ENCODE peak calls at places on chromosomes 4 and X, in ten cellular contexts. E is pancreas; W is A549; M is suprapubic skin; K is activated CD8-positive, alpha-beta T cell treated with anti-CD3 and anti-CD28 coated beads for 36 hours; P is lower lobe of right lung; I is progenitor cell of endocrine pancreas; J is CD8-positive, alpha-beta T cell; D is fibroblast of lung; Z is OCI-LY7. R is an unnamed sample.

GRCh38 chr4:23458061-23458460 is 431.8 kb downstream of the PPARGC1A start:
- DNase-seq in J (no peak), P (no peak), E (no peak), K (no peak), W (no peak), Z (peak), M (no peak), D (no peak), I (no peak), R (no peak)

GRCh38 chr4:168162604-168163003 is 70.3 kb downstream of the ANXA10 start:
- DNase-seq in I (no peak), M (no peak), Z (no peak), K (no peak), J (no peak), E (no peak), W (no peak), D (peak), P (no peak), R (no peak)

GRCh38 chr4:181225616-181226261 is 1017.5 kb upstream of the TENM3 start:
- DNase-seq in E (no peak), W (no peak), I (no peak), D (no peak), K (no peak), P (no peak), Z (no peak), J (no peak), M (no peak), R (no peak)

GRCh38 chrX:123468481-123468880 is 264.4 kb downstream of the THOC2 start:
- DNase-seq in Z (no peak), D (no peak), M (no peak), E (no peak), I (no peak), P (no peak), W (no peak), K (no peak), J (no peak), R (no peak)

GRCh38 chr4:153222162-153222789 is 18.0 kb downstream of the TRIM2 start:
- DNase-seq in W (no peak), I (no peak), D (peak), Z (no peak), E (no peak), M (peak), J (peak), K (peak), P (no peak), R (peak)

GRCh38 chrX:70664726-70665125 is 220.1 kb downstream of the DLG3 start:
- DNase-seq in J (no peak), P (no peak), Z (peak), M (no peak), I (no peak), W (peak), D (peak), K (peak), E (no peak), R (peak)

GRCh38 chrX:107726809-107727534 is 48.6 kb downstream of the TSC22D3 start:
- DNase-seq in W (no peak), Z (no peak), D (no peak), K (no peak), E (no peak), P (no peak), M (no peak), I (no peak), J (no peak), R (no peak)

GRCh38 chr4:86948276-86948675 is 13.5 kb downstream of the AFF1 start:
- DNase-seq in J (no peak), W (no peak), I (no peak), P (no peak), Z (no peak), M (no peak), K (no peak), E (no peak), D (no peak), R (no peak)

GRCh38 chr4:94419549-94419948 is 32.2 kb upstream of the PDLIM5 start:
- DNase-seq in W (no peak), Z (no peak), K (no peak), D (no peak), M (no peak), I (no peak), P (no peak), J (no peak), E (no peak), R (no peak)

DNA sequence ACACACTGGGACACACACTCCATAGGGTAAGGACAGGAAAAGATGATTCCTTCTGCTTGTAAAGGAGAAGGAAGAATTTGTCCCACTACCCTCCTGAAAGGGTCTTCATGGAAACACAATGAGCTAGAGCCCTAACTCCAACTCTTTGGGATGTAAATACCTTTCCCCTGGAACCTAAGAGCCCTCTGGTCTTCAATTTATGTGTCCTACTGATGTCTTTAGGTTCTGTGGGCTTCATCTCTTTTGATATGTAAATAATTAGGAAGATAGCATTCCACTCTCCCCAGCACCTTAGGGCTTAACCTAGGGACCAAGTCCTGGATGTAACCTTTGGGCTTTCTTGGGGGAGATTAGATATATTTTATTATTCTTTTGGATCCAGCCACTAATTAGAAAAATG is 38.3 kb downstream of the PF4 start:
- DNase-seq in M (no peak), K (no peak), Z (no peak), E (no peak), P (no peak), D (no peak), W (no peak), J (no peak), I (no peak), R (no peak)
- TF ChIP-seq CTCF in M (no peak), K (no peak), Z (no peak), E (no peak), P (no peak), D (no peak), W (no peak), J (no peak), I (no peak), R (no peak)

DNA sequence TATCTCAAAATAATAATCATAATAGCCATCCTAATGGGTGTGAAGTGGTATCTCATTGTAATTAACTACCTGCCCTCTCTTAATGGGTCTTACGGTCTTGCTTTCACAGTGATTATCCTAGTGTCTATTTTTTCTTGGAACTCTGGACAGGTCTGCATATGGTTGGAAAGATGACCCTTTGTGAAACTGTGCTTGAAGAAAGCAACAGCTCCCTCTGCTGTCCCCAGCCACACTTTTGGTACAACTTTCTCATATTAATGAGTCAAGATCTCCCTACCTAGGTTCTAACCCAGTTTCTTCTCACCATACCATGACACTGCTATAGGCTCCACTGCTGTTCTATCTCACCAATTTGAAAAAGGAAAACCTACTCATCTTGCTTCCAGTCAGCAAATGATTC is 2.4 kb downstream of the TFDP3 start:
- DNase-seq in M (no peak), Z (peak), W (no peak), P (no peak), I (no peak), K (peak), D (peak), E (no peak), J (no peak), R (no peak)
- TF ChIP-seq CTCF in M (no peak), Z (peak), W (no peak), P (peak), I (peak), K (no peak), D (peak), E (no peak), J (no peak), R (peak)

GRCh38 chr4:6087669-6088068 is 69.4 kb upstream of the C4orf50 start:
- DNase-seq in K (no peak), W (peak), E (no peak), J (no peak), D (peak), M (no peak), I (no peak), P (no peak), Z (peak), R (no peak)
- TF ChIP-seq CTCF in K (peak), W (peak), E (no peak), J (no peak), D (no peak), M (no peak), I (peak), P (peak), Z (peak), R (no peak)

GRCh38 chr4:128225148-128225547 is 62.5 kb downstream of the PGRMC2 start:
- DNase-seq in P (no peak), D (peak), E (no peak), Z (no peak), W (no peak), K (no peak), J (no peak), M (no peak), I (no peak), R (peak)

GRCh38 chr4:128221556-128221955 is 66.1 kb downstream of the PGRMC2 start:
- DNase-seq in M (no peak), W (no peak), P (no peak), K (no peak), I (no peak), D (peak), Z (no peak), E (no peak), J (no peak), R (no peak)

DNA sequence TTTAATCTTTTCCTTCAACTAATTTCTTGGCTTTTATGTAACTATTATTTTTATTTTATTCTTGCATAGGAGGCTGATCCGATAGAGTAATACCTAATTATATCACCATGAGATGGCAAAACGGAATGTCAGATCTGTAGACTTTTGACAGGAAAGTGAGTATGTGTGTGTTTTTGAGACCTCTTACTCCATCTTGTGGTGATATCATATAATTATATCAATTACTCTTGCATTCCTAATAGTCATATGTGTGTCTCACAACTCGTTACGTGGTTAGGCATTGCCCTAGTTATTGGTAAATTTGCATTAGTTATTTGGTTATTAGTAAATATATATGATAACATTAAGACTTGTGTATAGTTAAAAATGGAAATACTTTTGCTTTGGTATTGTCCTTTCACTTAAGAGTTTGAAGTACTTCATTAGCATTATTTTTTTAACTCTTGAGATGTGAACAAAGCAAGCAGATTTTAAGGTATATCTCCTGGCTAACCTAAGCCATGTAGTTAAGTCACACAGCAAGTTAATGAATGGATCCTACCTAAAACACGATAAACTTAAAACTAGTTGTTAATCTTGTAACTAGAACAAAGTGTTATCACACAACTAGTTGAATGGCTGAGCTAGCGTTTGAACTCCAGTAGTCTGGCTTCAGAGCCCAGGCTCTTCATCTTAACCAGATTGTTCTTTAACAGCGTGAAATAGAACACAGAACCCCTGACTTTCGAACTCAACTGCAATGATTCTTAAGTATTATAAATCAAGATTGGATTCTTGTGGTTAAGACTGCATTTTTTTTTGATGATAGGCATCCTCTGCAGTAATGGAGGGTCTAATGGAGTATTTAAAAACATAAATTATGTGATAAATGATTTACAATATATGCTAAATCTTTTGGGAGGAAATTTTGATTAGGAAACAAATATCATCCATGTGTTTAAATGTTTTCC is 67.1 kb downstream of the PGRMC2 start:
- DNase-seq in J (no peak), W (peak), E (no peak), P (no peak), Z (peak), K (no peak), M (no peak), I (no peak), D (peak), R (no peak)
- TF ChIP-seq CTCF in J (no peak), W (peak), E (no peak), P (peak), Z (peak), K (peak), M (no peak), I (peak), D (peak), R (peak)

DNA sequence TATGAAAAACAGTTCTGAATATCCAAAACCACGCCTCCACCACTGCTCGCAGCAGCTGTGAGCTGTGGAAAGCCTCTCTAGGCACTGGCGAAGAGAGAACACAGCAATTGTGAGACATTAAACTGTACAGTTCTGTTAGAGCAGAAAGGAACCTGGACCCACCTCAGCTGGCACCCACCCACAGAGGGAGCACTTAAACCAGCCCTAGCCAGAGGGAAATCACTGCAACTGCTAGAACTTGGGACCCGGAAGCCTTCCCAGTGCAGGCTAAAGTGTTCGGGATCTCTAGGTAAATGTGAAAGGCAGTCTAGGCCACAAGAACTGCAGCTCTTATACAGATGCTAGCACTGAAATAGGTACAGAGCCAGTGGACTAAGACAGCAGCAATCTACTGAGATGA is 308.8 kb downstream of the PRR32 start:
- DNase-seq in D (no peak), Z (no peak), P (no peak), K (no peak), E (no peak), M (no peak), J (no peak), I (no peak), W (no peak), R (no peak)
- TF ChIP-seq CTCF in D (no peak), Z (no peak), P (no peak), K (no peak), E (no peak), M (no peak), J (no peak), I (no peak), W (no peak), R (no peak)

R was measured in AG09319.